ENCODE peak calls at places on chromosomes 2 and 18, in eight cellular contexts. E is uterus, T is hepatocyte, K is IMR-90, S is Right ventricle myocardium superior, X is HCT116, D is NCI-H69, F is HTR-8/SVneo. A is an unnamed sample.

GRCh38 chr18:78482378-78482777 is 497.2 kb upstream of the SALL3 start:
- DNase-seq in E (no peak), T (peak; percentile 2), K (no peak), S (no peak), X (no peak), D (no peak), F (no peak), A (no peak)

GRCh38 chr2:149164296-149164695 is 125.8 kb downstream of the LYPD6B start:
- DNase-seq in E (no peak), T (no peak), K (no peak), S (no peak), X (no peak), D (no peak), F (no peak), A (no peak)

GRCh38 chr18:48913201-48913600 is 37.6 kb downstream of the SMAD7 start:
- DNase-seq in E (peak; percentile 12), T (no peak), K (no peak), S (no peak), X (no peak), D (peak; percentile 64), F (no peak), A (peak; percentile 51)

GRCh38 chr18:77208969-77209368 is 40.7 kb upstream of the GALR1 start:
- DNase-seq in E (no peak), T (no peak), K (peak; percentile 65), S (no peak), X (no peak), D (no peak), F (no peak), A (no peak)

GRCh38 chr2:239385096-239386000 is 15.5 kb downstream of the HDAC4 start:
- DNase-seq in E (no peak), T (no peak), K (no peak), S (peak; percentile 20), X (no peak), D (no peak), F (no peak), A (no peak)

GRCh38 chr2:31688282-31688681 is 107.5 kb upstream of the SRD5A2 start:
- DNase-seq in E (no peak), T (no peak), K (no peak), S (no peak), X (peak; percentile 23), D (no peak), F (no peak), A (no peak)

GRCh38 chr2:85066874-85067351 is 66.3 kb upstream of the TCF7L1 start:
- DNase-seq in E (peak; percentile 74), T (peak; percentile 86), K (peak; percentile 84), S (peak; percentile 84), X (peak; percentile 77), D (peak; percentile 74), F (peak; percentile 86), A (peak; percentile 91)

GRCh38 chr2:147082850-147083522 is 761.8 kb upstream of the ACVR2A start:
- DNase-seq in E (peak; percentile 16), T (peak; percentile 67), K (peak; percentile 62), S (no peak), X (peak; percentile 72), D (peak; percentile 62), F (peak; percentile 39), A (peak; percentile 80)

GRCh38 chr2:191888400-191889166 is 41.7 kb upstream of the CAVIN2 start:
- DNase-seq in E (no peak), T (no peak), K (no peak), S (no peak), X (no peak), D (no peak), F (no peak), A (no peak)

GRCh38 chr2:8314063-8314462 is 367.8 kb upstream of the ID2 start:
- DNase-seq in E (no peak), T (no peak), K (no peak), S (no peak), X (no peak), D (no peak), F (no peak), A (peak; percentile 12)

GRCh38 chr2:200703132-200703925 is 108.4 kb upstream of the BZW1 start:
- DNase-seq in E (no peak), T (peak; percentile 71), K (peak; percentile 80), S (no peak), X (peak; percentile 68), D (peak; percentile 30), F (peak; percentile 38), A (no peak)

GRCh38 chr2:236745420-236746210 is 176.0 kb downstream of the ACKR3 start:
- DNase-seq in E (no peak), T (peak; percentile 78), K (peak; percentile 55), S (no peak), X (no peak), D (peak; percentile 56), F (peak; percentile 57), A (peak; percentile 98)

GRCh38 chr2:160317113-160318099 is 117.3 kb upstream of the ITGB6 start:
- DNase-seq in E (peak; percentile 47), T (no peak), K (no peak), S (no peak), X (no peak), D (peak; percentile 70), F (no peak), A (no peak)

GRCh38 chr2:231132126-231132525 is 7.3 kb upstream of the HTR2B start:
- DNase-seq in E (no peak), T (no peak), K (peak; percentile 79), S (no peak), X (no peak), D (no peak), F (peak; percentile 48), A (no peak)

GRCh38 chr2:180625006-180625844 is 355.2 kb upstream of the UBE2E3 start:
- DNase-seq in E (no peak), T (no peak), K (peak; percentile 92), S (no peak), X (no peak), D (no peak), F (peak; percentile 59), A (no peak)

GRCh38 chr2:88136817-88137216 is 9.0 kb upstream of the FABP1 start:
- DNase-seq in E (no peak), T (no peak), K (no peak), S (no peak), X (no peak), D (no peak), F (no peak), A (no peak)

GRCh38 chr2:11505652-11506610 is 27.9 kb upstream of the GREB1 start:
- DNase-seq in E (no peak), T (peak; percentile 16), K (no peak), S (no peak), X (peak; percentile 15), D (peak; percentile 50), F (peak; percentile 38), A (no peak)

GRCh38 chr2:158667567-158667966 is 127.5 kb upstream of the DAPL1 start:
- DNase-seq in E (no peak), T (no peak), K (peak; percentile 89), S (no peak), X (no peak), D (no peak), F (no peak), A (no peak)

GRCh38 chr2:219448776-219449476 is 14.3 kb downstream of the SPEG start:
- DNase-seq in E (no peak), T (no peak), K (no peak), S (peak; percentile 37), X (no peak), D (no peak), F (no peak), A (no peak)

GRCh38 chr2:99084256-99084655 is 57.3 kb upstream of the C2orf15 start:
- DNase-seq in E (no peak), T (no peak), K (no peak), S (no peak), X (no peak), D (no peak), F (no peak), A (no peak)

A was measured in islet precursor cell.